ENCODE peak calls at places on chromosomes 13 and 19, in six cellular contexts. H, P, K, Z, G and R are unnamed samples.

GRCh38 chr13:98533912-98534311 is 43.0 kb downstream of the STK24 start:
- DNase-seq in H (no peak), Z (no peak), G (no peak), K (no peak), P (no peak), R (no peak)

GRCh38 chr19:3146677-3147100 is 10.9 kb downstream of the GNA15 start:
- DNase-seq in P (peak; percentile 17), K (no peak), Z (no peak), G (peak; percentile 27), H (peak; percentile 77), R (no peak)

GRCh38 chr13:44148159-44148929 is 225.3 kb upstream of the SERP2 start:
- DNase-seq in G (no peak), Z (no peak), H (no peak), K (peak; percentile 85), P (no peak), R (no peak)

GRCh38 chr19:48203227-48203793 is 32.8 kb downstream of the ZSWIM9 start:
- DNase-seq in P (no peak), G (no peak), Z (no peak), H (no peak), K (no peak), R (no peak)

GRCh38 chr19:43318203-43318602 is 35.3 kb upstream of the CD177 start:
- DNase-seq in Z (no peak), K (peak; percentile 67), H (no peak), G (no peak), P (no peak), R (no peak)

GRCh38 chr19:39795001-39795400 is 16.3 kb downstream of the LEUTX start:
- DNase-seq in P (no peak), G (no peak), Z (no peak), K (peak; percentile 4), H (no peak), R (no peak)

GRCh38 chr19:869245-870177 is 10.0 kb downstream of the CFD start:
- DNase-seq in P (no peak), H (no peak), Z (peak; percentile 66), K (peak; percentile 95), G (peak; percentile 44), R (peak; percentile 89)

GRCh38 chr19:14149509-14149994 is 13.2 kb upstream of the ASF1B start:
- DNase-seq in H (peak; percentile 76), Z (peak; percentile 85), G (no peak), P (no peak), K (no peak), R (no peak)

GRCh38 chr19:49431330-49431749 is 6.2 kb downstream of the GFY start:
- DNase-seq in G (no peak), P (no peak), H (no peak), K (no peak), Z (no peak), R (no peak)

GRCh38 chr13:28324181-28324789 is 170.6 kb downstream of the FLT1 start:
- DNase-seq in P (peak; percentile 48), G (peak; percentile 56), H (no peak), K (peak; percentile 68), Z (peak; percentile 33), R (peak; percentile 33)

GRCh38 chr19:31280266-31281006 is 68.8 kb downstream of the TSHZ3 start:
- DNase-seq in P (no peak), G (no peak), Z (no peak), H (no peak), K (no peak), R (no peak)

GRCh38 chr13:43023244-43023931 is at the start of gene DNAJC15:
- DNase-seq in K (peak; percentile 80), Z (peak; percentile 91), P (no peak), H (peak; percentile 92), G (no peak), R (no peak)

GRCh38 chr13:44373247-44373600 is 400 bp upstream of the SERP2 start:
- DNase-seq in K (no peak), H (no peak), Z (no peak), P (no peak), G (no peak), R (no peak)

GRCh38 chr13:60509601-60510386 is 112.8 kb downstream of the TDRD3 start:
- DNase-seq in G (peak; percentile 41), K (peak; percentile 22), Z (no peak), P (peak; percentile 74), H (no peak), R (no peak)

GRCh38 chr13:97205971-97206370 is 16.2 kb upstream of the MBNL2 start:
- DNase-seq in H (no peak), Z (no peak), P (peak; percentile 62), G (no peak), K (peak; percentile 63), R (peak; percentile 27)

GRCh38 chr19:3270908-3271307 is 46.4 kb downstream of the CELF5 start:
- DNase-seq in H (no peak), Z (no peak), P (peak; percentile 99), K (peak; percentile 76), G (no peak), R (peak; percentile 72)

GRCh38 chr19:10419646-10420443 is 493 bp upstream of the PDE4A start:
- DNase-seq in G (peak; percentile 72), H (no peak), P (peak; percentile 69), K (no peak), Z (no peak), R (peak; percentile 94)

GRCh38 chr19:58563034-58563573 is 4.7 kb upstream of the UBE2M start:
- DNase-seq in K (no peak), Z (peak; percentile 23), G (no peak), H (no peak), P (no peak), R (no peak)

GRCh38 chr13:42894765-42895181 is 97.3 kb downstream of the EPSTI1 start:
- DNase-seq in Z (no peak), P (peak; percentile 75), G (no peak), K (peak; percentile 68), H (no peak), R (no peak)

GRCh38 chr19:40355975-40356680 is 7.6 kb downstream of the PLD3 start:
- DNase-seq in Z (no peak), G (no peak), K (no peak), H (no peak), P (no peak), R (no peak)

GRCh38 chr19:823565-824121 is 1.9 kb upstream of the PLPPR3 start:
- DNase-seq in G (no peak), K (peak; percentile 58), P (no peak), H (no peak), Z (no peak), R (peak; percentile 96)

GRCh38 chr13:35724480-35724879 is 248.0 kb upstream of the MAB21L1 start:
- DNase-seq in P (no peak), Z (no peak), G (no peak), H (no peak), K (no peak), R (no peak)

GRCh38 chr13:45367995-45368394 is 27.0 kb upstream of the TPT1 start:
- DNase-seq in P (no peak), K (no peak), Z (no peak), H (no peak), G (no peak), R (no peak)

GRCh38 chr19:7748756-7749155 is 1.4 kb upstream of the CD209 start:
- DNase-seq in H (no peak), G (no peak), K (peak; percentile 54), Z (no peak), P (peak; percentile 58), R (no peak)

GRCh38 chr19:35468637-35469036 is 20.6 kb downstream of the FFAR2 start:
- DNase-seq in H (peak; percentile 67), P (peak; percentile 49), Z (peak; percentile 39), G (peak; percentile 24), K (peak; percentile 40), R (peak; percentile 70)

GRCh38 chr19:33552191-33552927 is 30.8 kb upstream of the PEPD start:
- DNase-seq in H (no peak), K (no peak), G (no peak), Z (no peak), P (no peak), R (no peak)

GRCh38 chr19:54105796-54106195 is 3.1 kb downstream of the NDUFA3 start:
- DNase-seq in H (peak; percentile 34), K (no peak), G (no peak), P (no peak), Z (no peak), R (no peak)

GRCh38 chr13:108361769-108362168 is 92.3 kb downstream of the TNFSF13B start:
- DNase-seq in Z (no peak), K (no peak), H (no peak), P (peak; percentile 18), G (no peak), R (no peak)

GRCh38 chr19:19475845-19476828 is 39.2 kb downstream of the TSSK6 start:
- DNase-seq in H (no peak), K (no peak), G (peak; percentile 12), P (peak; percentile 16), Z (no peak), R (no peak)

GRCh38 chr19:56601375-56601774 is 6.3 kb downstream of the ZNF71 start:
- DNase-seq in P (no peak), K (peak; percentile 40), G (no peak), H (no peak), Z (no peak), R (peak; percentile 74)

GRCh38 chr13:64333888-64334287 is 2896.2 kb downstream of the PCDH9 start:
- DNase-seq in K (no peak), G (no peak), Z (no peak), H (no peak), P (no peak), R (no peak)

GRCh38 chr13:32911506-32911905 is 104.7 kb upstream of the KL start:
- DNase-seq in P (peak; percentile 71), Z (no peak), K (peak; percentile 59), H (no peak), G (peak; percentile 70), R (peak; percentile 18)

GRCh38 chr13:27290715-27291114 is 20.1 kb downstream of the RASL11A start:
- DNase-seq in P (no peak), H (no peak), Z (no peak), G (no peak), K (no peak), R (no peak)

GRCh38 chr13:51311957-51312520 is 27.5 kb upstream of the SERPINE3 start:
- DNase-seq in G (no peak), Z (no peak), K (no peak), P (no peak), H (no peak), R (no peak)

GRCh38 chr13:45328661-45329105 is 12.3 kb downstream of the TPT1 start:
- DNase-seq in K (no peak), Z (no peak), P (no peak), H (no peak), G (no peak), R (no peak)

GRCh38 chr19:35901854-35902661 is at the start of gene HCST:
- DNase-seq in Z (no peak), G (no peak), H (peak; percentile 45), K (peak; percentile 73), P (no peak), R (peak; percentile 56)

GRCh38 chr13:86569119-86569518 is 769.9 kb upstream of the SLITRK6 start:
- DNase-seq in H (no peak), K (no peak), Z (no peak), G (no peak), P (no peak), R (no peak)